ENCODE peak calls at places on chromosomes 16 and 17, in six cellular contexts. E is mesendoderm, U is H1, S is IMR-90, G is neuronal stem cell, Z is mesenchymal stem cell. J is an unnamed sample.

GRCh38 chr16:67146523-67147357 is 4.1 kb downstream of the B3GNT9 start:
- DNase-seq in E (no peak), U (no peak), S (no peak), G (no peak), Z (no peak), J (no peak)

GRCh38 chr17:50425682-50426471 is at the start of gene ACSF2:
- DNase-seq in E (peak; percentile 52), U (peak; percentile 19), S (peak; percentile 22), G (peak; percentile 21), Z (peak; percentile 70), J (peak; percentile 83)

GRCh38 chr16:13077816-13078215 is 176.4 kb downstream of the SHISA9 start:
- DNase-seq in E (no peak), U (no peak), S (no peak), G (no peak), Z (no peak), J (no peak)

GRCh38 chr16:23081675-23082119 is 67.6 kb downstream of the USP31 start:
- DNase-seq in E (peak; percentile 5), U (no peak), S (peak; percentile 35), G (no peak), Z (no peak), J (no peak)

GRCh38 chr17:73648543-73648820 is 4.2 kb upstream of the SDK2 start:
- DNase-seq in E (no peak), U (no peak), S (no peak), G (no peak), Z (no peak), J (no peak)

GRCh38 chr17:77999413-78000173 is 41.1 kb downstream of the TNRC6C start:
- DNase-seq in E (peak; percentile 74), U (no peak), S (peak; percentile 44), G (no peak), Z (peak; percentile 48), J (no peak)

GRCh38 chr16:69520800-69521602 is 44.8 kb upstream of the NFAT5 start:
- DNase-seq in E (no peak), U (no peak), S (no peak), G (no peak), Z (no peak), J (no peak)

GRCh38 chr17:63932721-63933120 is 590 bp upstream of the CD79B start:
- DNase-seq in E (no peak), U (no peak), S (no peak), G (no peak), Z (no peak), J (no peak)

GRCh38 chr16:1506494-1507213 is 13.5 kb downstream of the TELO2 start:
- DNase-seq in E (no peak), U (no peak), S (no peak), G (no peak), Z (no peak), J (no peak)

GRCh38 chr17:39740357-39741111 is 2.8 kb downstream of the GRB7 start:
- DNase-seq in E (peak; percentile 96), U (peak; percentile 92), S (peak; percentile 45), G (no peak), Z (no peak), J (peak; percentile 96)

GRCh38 chr17:77400445-77400870 is 259.7 kb downstream of the SEC14L1 start:
- DNase-seq in E (peak; percentile 65), U (no peak), S (no peak), G (no peak), Z (no peak), J (peak; percentile 81)

GRCh38 chr16:10941127-10941933 is 938 bp downstream of the DEXI start:
- DNase-seq in E (peak; percentile 56), U (no peak), S (no peak), G (no peak), Z (no peak), J (no peak)

GRCh38 chr16:35543486-35543885 is 2084.1 kb downstream of the TP53TG3F start:
- DNase-seq in E (no peak), U (no peak), S (no peak), G (no peak), Z (no peak), J (no peak)

GRCh38 chr17:8016632-8017424 is 14.4 kb downstream of the GUCY2D start:
- DNase-seq in E (peak; percentile 83), U (peak; percentile 41), S (no peak), G (peak; percentile 58), Z (peak; percentile 36), J (peak; percentile 92)

GRCh38 chr17:77049440-77049839 is 91.3 kb upstream of the SEC14L1 start:
- DNase-seq in E (no peak), U (no peak), S (no peak), G (no peak), Z (no peak), J (no peak)

GRCh38 chr16:30185141-30185682 is 1.8 kb downstream of the CORO1A start:
- DNase-seq in E (no peak), U (no peak), S (no peak), G (no peak), Z (no peak), J (no peak)

GRCh38 chr17:77728022-77728671 is 230.4 kb upstream of the TNRC6C start:
- DNase-seq in E (peak; percentile 71), U (no peak), S (no peak), G (no peak), Z (no peak), J (peak; percentile 50)

GRCh38 chr17:30926516-30926915 is 4.8 kb downstream of the ADAP2 start:
- DNase-seq in E (no peak), U (no peak), S (peak; percentile 20), G (no peak), Z (no peak), J (no peak)

GRCh38 chr16:29675811-29676643 is 3.0 kb upstream of the QPRT start:
- DNase-seq in E (peak; percentile 87), U (no peak), S (peak; percentile 18), G (no peak), Z (peak; percentile 63), J (peak; percentile 67)

GRCh38 chr16:63880948-63881347 is 1240.9 kb downstream of the CDH11 start:
- DNase-seq in E (no peak), U (no peak), S (no peak), G (no peak), Z (no peak), J (no peak)

GRCh38 chr17:882827-883585 is 96.6 kb downstream of the NXN start:
- DNase-seq in E (peak; percentile 88), U (no peak), S (peak; percentile 66), G (peak; percentile 54), Z (peak; percentile 69), J (peak; percentile 75)

GRCh38 chr16:57528499-57529323 is 7.7 kb downstream of the CCDC102A start:
- DNase-seq in E (peak; percentile 83), U (no peak), S (no peak), G (no peak), Z (no peak), J (peak; percentile 94)

GRCh38 chr17:4365628-4366311 is 705 bp downstream of the UBE2G1 start:
- DNase-seq in E (peak; percentile 71), U (no peak), S (no peak), G (peak; percentile 58), Z (peak; percentile 36), J (peak; percentile 63)

GRCh38 chr17:40777459-40777858 is 4.9 kb downstream of the KRT27 start:
- DNase-seq in E (no peak), U (no peak), S (no peak), G (no peak), Z (no peak), J (no peak)

DNA sequence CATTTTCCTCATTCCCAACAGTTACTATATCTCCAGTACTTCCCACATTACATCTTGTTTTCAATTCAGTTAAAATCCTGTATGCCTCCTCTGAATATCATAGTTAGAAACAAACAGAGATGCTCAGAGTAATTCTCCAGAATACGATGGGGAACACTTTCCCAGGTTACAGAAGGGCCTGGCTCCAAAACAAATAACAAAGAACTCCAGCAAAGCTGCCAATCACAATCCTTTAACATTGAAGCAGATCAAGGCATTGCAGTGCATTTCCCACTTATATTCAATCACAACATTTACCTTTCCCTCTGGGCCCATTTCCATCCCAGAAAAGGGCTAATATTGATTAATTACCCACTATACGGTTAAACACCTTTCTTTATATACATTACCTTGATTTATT is 29.4 kb upstream of the PMFBP1 start:
- DNase-seq in E (no peak), U (no peak), S (no peak), G (no peak), Z (no peak), J (no peak)
- H2BK15ac ChIP-seq in E (no peak overlapping the region), U (no peak overlapping the region), S (no peak overlapping the region), G (no peak overlapping the region), Z (no peak overlapping the region), J (no peak overlapping the region)

DNA sequence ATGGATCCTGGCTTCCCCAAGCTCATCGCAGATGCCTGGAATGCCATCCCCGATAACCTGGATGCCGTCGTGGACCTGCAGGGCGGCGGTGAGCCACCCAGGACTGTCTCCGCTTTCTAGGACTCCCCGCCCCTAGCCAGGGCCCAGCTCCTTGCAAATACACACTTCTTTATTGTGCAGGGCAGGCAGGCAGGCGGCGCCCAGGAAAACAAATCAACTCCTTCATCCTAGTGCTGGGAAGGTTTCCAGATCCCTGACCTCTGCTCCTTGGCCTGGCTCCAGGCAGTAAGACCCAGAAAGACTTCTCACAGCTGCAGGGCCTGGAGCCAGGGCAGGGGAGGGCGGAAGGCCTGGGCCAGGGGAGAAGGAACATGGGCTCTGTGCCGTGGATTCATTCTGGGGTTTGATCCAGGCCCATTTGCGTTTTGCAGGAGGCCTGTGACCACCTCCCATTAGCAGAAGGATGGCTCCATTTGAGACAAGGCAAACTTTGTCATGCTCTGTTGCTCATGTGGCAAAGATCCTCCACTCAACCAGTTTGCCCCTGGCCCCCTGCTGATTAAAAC is 6.0 kb upstream of the LPCAT2 start:
- DNase-seq in E (no peak), U (no peak), S (peak; percentile 93), G (no peak), Z (peak; percentile 92), J (peak; percentile 32)
- H2BK15ac ChIP-seq in E (no peak overlapping the region), U (no peak overlapping the region), S (peak overlapping the region; percentile 42), G (no peak overlapping the region), Z (peak overlapping the region; percentile 17), J (no peak overlapping the region)

GRCh38 chr16:71622088-71622487 is 3.9 kb upstream of the MARVELD3 start:
- DNase-seq in E (no peak), U (no peak), S (no peak), G (no peak), Z (no peak), J (no peak)
- H2BK15ac ChIP-seq in E (no peak overlapping the region), U (no peak overlapping the region), S (no peak overlapping the region), G (no peak overlapping the region), Z (no peak overlapping the region), J (no peak overlapping the region)

GRCh38 chr17:67323445-67323844 is 42.9 kb downstream of the PSMD12 start:
- DNase-seq in E (no peak), U (no peak), S (no peak), G (no peak), Z (no peak), J (peak; percentile 16)

GRCh38 chr17:67324330-67324729 is 42.0 kb downstream of the PSMD12 start:
- DNase-seq in E (peak; percentile 46), U (no peak), S (no peak), G (no peak), Z (no peak), J (peak; percentile 14)

GRCh38 chr17:67326440-67326839 is 39.9 kb downstream of the PSMD12 start:
- DNase-seq in E (no peak), U (no peak), S (no peak), G (no peak), Z (no peak), J (peak; percentile 13)

GRCh38 chr17:67322039-67322787 is 44.2 kb downstream of the PSMD12 start:
- DNase-seq in E (peak; percentile 86), U (peak; percentile 46), S (no peak), G (peak; percentile 9), Z (no peak), J (peak; percentile 90)

DNA sequence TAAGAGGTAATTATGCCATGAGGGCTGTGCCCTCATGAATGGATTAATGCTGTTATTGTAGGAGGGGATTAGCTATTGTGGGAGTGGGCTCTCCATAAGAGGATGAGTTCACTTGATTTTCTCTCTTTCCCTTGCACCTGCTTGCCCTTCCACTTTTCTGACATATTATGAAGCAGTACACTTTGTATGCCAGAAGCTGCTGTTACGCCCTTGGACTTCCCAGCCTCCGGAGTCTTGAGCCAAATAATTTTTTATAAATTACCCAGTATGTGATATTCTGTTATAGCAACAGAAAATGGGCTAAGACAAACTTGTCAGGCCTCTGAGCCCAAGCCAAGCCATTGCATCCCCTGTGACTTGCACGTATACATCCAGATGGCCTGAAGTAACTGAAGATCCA is 38.4 kb downstream of the PSMD12 start:
- DNase-seq in E (no peak), U (no peak), S (no peak), G (no peak), Z (no peak), J (peak; percentile 5)
- H2BK15ac ChIP-seq in E (no peak overlapping the region), U (no peak overlapping the region), S (no peak overlapping the region), G (no peak overlapping the region), Z (no peak overlapping the region), J (no peak overlapping the region)

J was measured in H9.